ENCODE peak calls at places on chromosomes 3 and 15, in five cellular contexts. E is K562, U is HCT116, S is HepG2, C is GM12878. G is an unnamed sample.

GRCh38 chr3:170988378-170988777 is 38.1 kb downstream of the SLC2A2 start:
- DNase-seq in E (no peak), U (no peak), S (no peak), C (no peak), G (no peak)

GRCh38 chr3:115632026-115632425 is 8.7 kb downstream of the GAP43 start:
- DNase-seq in E (no peak), U (no peak), S (no peak), C (no peak), G (no peak)

GRCh38 chr3:159416854-159417253 is 571.8 kb upstream of the IL12A start:
- DNase-seq in E (no peak), U (no peak), S (no peak), C (no peak), G (no peak)

GRCh38 chr15:53197426-53197839 is 407.3 kb upstream of the ONECUT1 start:
- DNase-seq in E (peak), U (peak), S (peak), C (no peak), G (peak)

GRCh38 chr15:42083605-42083908 is 10.8 kb downstream of the PLA2G4D start:
- DNase-seq in E (no peak), U (no peak), S (no peak), C (no peak), G (no peak)

GRCh38 chr15:48936666-48937065 is 27.1 kb downstream of the SHC4 start:
- DNase-seq in E (no peak), U (no peak), S (no peak), C (no peak), G (no peak)

GRCh38 chr3:18649666-18650363 is 224.7 kb upstream of the SATB1 start:
- DNase-seq in E (no peak), U (no peak), S (no peak), C (peak), G (no peak)

GRCh38 chr15:83973816-83974215 is 261.8 kb upstream of the GOLGA6L4 start:
- DNase-seq in E (peak), U (no peak), S (peak), C (no peak), G (no peak)

GRCh38 chr3:11305509-11305908 is 33.3 kb downstream of the ATG7 start:
- DNase-seq in E (peak), U (no peak), S (no peak), C (no peak), G (no peak)

GRCh38 chr3:101635954-101636798 is 40.8 kb downstream of the ZBTB11 start:
- DNase-seq in E (peak), U (peak), S (peak), C (peak), G (no peak)

GRCh38 chr3:192013110-192013509 is 552.1 kb downstream of the PYDC2 start:
- DNase-seq in E (no peak), U (no peak), S (no peak), C (no peak), G (no peak)

GRCh38 chr3:48285132-48285531 is 44.2 kb downstream of the ZNF589 start:
- DNase-seq in E (no peak), U (no peak), S (no peak), C (no peak), G (no peak)

GRCh38 chr3:3085782-3086181 is 24.4 kb downstream of the IL5RA start:
- DNase-seq in E (no peak), U (no peak), S (no peak), C (no peak), G (no peak)

GRCh38 chr15:77592768-77593167 is 39.9 kb downstream of the LINGO1 start:
- DNase-seq in E (no peak), U (no peak), S (no peak), C (no peak), G (no peak)

GRCh38 chr3:138195491-138195890 is 8.4 kb downstream of the ARMC8 start:
- DNase-seq in E (no peak), U (no peak), S (no peak), C (no peak), G (no peak)

GRCh38 chr15:60414016-60414682 is 16.4 kb upstream of the ANXA2 start:
- DNase-seq in E (no peak), U (no peak), S (no peak), C (no peak), G (no peak)

GRCh38 chr3:10428393-10429091 is 76.8 kb downstream of the ATP2B2 start:
- DNase-seq in E (no peak), U (no peak), S (no peak), C (no peak), G (no peak)

DNA sequence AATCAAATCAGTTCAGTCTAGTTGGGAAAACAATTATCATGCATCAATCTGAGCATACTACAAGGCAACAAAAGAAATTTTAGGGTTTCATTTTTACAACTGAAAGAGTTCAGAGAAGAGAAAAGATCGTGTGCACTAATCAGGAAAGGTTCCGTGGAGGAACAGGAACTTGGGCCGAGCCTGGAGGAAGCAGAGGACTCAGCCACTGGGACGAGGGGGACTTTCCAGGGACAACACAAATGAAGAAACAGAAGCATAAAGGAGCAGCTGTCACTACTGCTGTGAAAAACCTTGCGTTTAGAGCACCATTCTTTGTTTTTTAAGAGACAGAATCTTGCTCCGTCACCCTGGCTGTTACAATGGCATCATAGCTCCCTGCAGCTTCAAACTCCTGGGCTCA is 60.5 kb downstream of the MYO1E start:
- DNase-seq in E (no peak), U (no peak), S (no peak), C (no peak), G (no peak)
- TF ChIP-seq POLR2AphosphoS5 in E (no peak), U (no peak), S (no peak), C (no peak), G (no peak)

GRCh38 chr3:122415762-122416654 is at the start of gene WDR5B:
- DNase-seq in E (peak), U (peak), S (peak), C (peak), G (peak)

GRCh38 chr3:122416966-122417365 is 1.1 kb upstream of the WDR5B start:
- DNase-seq in E (peak), U (no peak), S (no peak), C (no peak), G (no peak)

GRCh38 chr3:122410639-122411038 is 5.2 kb downstream of the WDR5B start:
- DNase-seq in E (no peak), U (no peak), S (no peak), C (no peak), G (no peak)

GRCh38 chr3:122414391-122414790 is 1.5 kb downstream of the WDR5B start:
- DNase-seq in E (no peak), U (no peak), S (no peak), C (no peak), G (no peak)

DNA sequence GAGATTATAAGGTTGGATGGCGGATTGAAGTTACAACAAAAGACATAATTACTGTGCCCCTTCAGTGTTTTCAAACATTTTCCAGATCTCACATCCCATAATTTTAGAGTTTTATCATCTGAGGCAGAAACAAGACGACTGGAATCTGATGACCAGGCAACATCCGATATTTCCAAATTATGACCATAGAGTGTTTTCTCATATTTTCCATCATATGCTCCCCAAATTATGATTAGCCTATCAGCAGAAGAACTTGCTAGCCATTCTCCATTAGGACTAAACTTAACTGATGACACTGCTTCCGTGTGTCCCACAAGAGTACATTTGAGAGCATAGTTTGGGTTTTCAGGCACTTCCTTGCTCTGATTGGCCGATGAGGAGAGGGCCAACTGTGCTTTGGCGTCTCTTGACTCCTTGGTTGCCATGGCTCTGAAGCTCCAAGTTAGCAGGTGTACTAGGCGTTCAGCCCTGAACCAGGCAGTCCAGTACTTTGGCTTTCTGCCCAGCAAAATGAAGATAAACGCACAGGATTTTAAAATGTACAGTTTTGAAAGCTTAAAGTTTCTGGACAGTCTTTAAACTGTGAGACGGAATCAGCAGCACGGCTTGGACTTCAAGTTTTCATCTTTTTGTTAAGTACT is 638 bp downstream of the WDR5B start:
- DNase-seq in E (peak), U (peak), S (peak), C (peak), G (no peak)
- TF ChIP-seq ZNF274 in E (no peak), U (no peak), S (no peak), C (no peak), G (no peak)

DNA sequence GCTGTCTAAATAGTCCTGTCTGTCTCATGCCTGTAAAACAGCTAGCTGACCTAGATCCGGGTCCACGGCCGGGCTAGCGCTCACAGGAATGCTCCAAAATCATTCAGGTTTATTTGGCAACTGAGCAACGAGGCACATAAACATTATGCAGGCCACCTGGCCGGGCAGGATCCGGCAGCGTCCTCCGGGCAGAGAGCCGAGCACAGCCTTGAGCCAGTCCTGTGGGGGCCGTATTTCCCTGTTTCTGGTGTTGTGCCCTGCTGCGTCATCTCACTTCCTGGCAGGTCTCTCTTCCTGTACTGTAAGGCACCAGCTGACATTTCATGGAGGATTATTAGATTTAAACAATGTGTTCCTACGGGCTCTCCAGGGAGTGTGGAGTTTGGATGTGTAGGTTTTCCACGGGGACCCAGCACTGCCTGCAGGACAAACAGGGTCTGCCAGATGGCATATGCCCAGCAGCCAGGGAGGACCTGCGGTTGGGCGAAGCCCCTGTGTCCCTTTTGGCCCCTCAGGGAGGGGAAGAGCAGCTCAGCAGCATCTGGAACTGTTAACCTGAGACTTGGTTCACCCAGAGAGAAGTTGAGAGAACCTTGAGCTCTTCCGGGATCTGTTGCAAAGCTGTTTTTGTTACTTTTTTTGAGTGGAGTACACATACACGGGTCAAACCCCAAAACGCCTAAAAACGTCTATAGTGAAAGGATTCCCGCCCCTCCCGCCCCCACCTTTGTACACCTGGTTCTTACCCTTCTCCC is 16.5 kb upstream of the LRRK1 start:
- DNase-seq in E (no peak), U (no peak), S (peak), C (no peak), G (no peak)
- TF ChIP-seq POLR2AphosphoS5 in E (no peak), U (no peak), S (no peak), C (no peak), G (no peak)

GRCh38 chr15:94081829-94082228 is 149.5 kb upstream of the MCTP2 start:
- DNase-seq in E (no peak), U (no peak), S (no peak), C (no peak), G (no peak)

GRCh38 chr15:94086360-94086759 is 145.0 kb upstream of the MCTP2 start:
- DNase-seq in E (no peak), U (no peak), S (no peak), C (no peak), G (no peak)

GRCh38 chr15:94080416-94080815 is 150.9 kb upstream of the MCTP2 start:
- DNase-seq in E (no peak), U (no peak), S (no peak), C (no peak), G (no peak)

GRCh38 chr15:94080989-94081605 is 150.3 kb upstream of the MCTP2 start:
- DNase-seq in E (no peak), U (no peak), S (no peak), C (no peak), G (no peak)

GRCh38 chr15:94083467-94083991 is 147.8 kb upstream of the MCTP2 start:
- DNase-seq in E (no peak), U (no peak), S (no peak), C (no peak), G (no peak)
- TF ChIP-seq ZNF274 in E (no peak), U (no peak), S (no peak), C (no peak), G (no peak)

GRCh38 chr3:174858353-174858752 is 781 bp upstream of the NAALADL2 start:
- DNase-seq in E (no peak), U (no peak), S (no peak), C (no peak), G (no peak)

GRCh38 chr3:174857301-174857700 is 1.8 kb upstream of the NAALADL2 start:
- DNase-seq in E (no peak), U (no peak), S (no peak), C (no peak), G (no peak)

GRCh38 chr3:174862101-174862500 is 3.0 kb downstream of the NAALADL2 start:
- DNase-seq in E (no peak), U (peak), S (peak), C (no peak), G (peak)

GRCh38 chr3:174859756-174860155 is 622 bp downstream of the NAALADL2 start:
- DNase-seq in E (no peak), U (no peak), S (no peak), C (no peak), G (no peak)

GRCh38 chr3:174859109-174859735 is at the start of gene NAALADL2:
- DNase-seq in E (no peak), U (no peak), S (no peak), C (no peak), G (no peak)
- TF ChIP-seq POLR2AphosphoS5 in E (no peak), U (no peak), S (no peak), C (no peak), G (no peak)

GRCh38 chr3:14201881-14202684 is 23.5 kb downstream of the LSM3 start:
- DNase-seq in E (no peak), U (no peak), S (peak), C (no peak), G (peak)
- TF ChIP-seq ZNF274 in E (no peak), U (no peak), S (no peak), C (no peak), G (no peak)

GRCh38 chr3:179735321-179735720 is 82.5 kb downstream of the USP13 start:
- DNase-seq in E (no peak), U (no peak), S (no peak), C (no peak), G (no peak)
- TF ChIP-seq POLR2AphosphoS5 in E (no peak), U (no peak), S (no peak), C (no peak), G (no peak)

GRCh38 chr3:190886945-190887344 is 24.5 kb upstream of the GMNC start:
- DNase-seq in E (no peak), U (no peak), S (no peak), C (no peak), G (no peak)

GRCh38 chr3:190883141-190883540 is 20.6 kb upstream of the GMNC start:
- DNase-seq in E (no peak), U (no peak), S (no peak), C (no peak), G (no peak)

GRCh38 chr3:190883973-190884832 is 21.7 kb upstream of the GMNC start:
- DNase-seq in E (peak), U (peak), S (peak), C (no peak), G (peak)
- TF ChIP-seq ZNF274 in E (no peak), U (no peak), S (no peak), C (no peak), G (no peak)

GRCh38 chr3:188264231-188265213 is 110.6 kb downstream of the LPP start:
- DNase-seq in E (no peak), U (no peak), S (peak), C (no peak), G (no peak)

GRCh38 chr3:188269040-188269439 is 115.1 kb downstream of the LPP start:
- DNase-seq in E (no peak), U (no peak), S (no peak), C (no peak), G (no peak)

GRCh38 chr3:188268336-188268735 is 114.4 kb downstream of the LPP start:
- DNase-seq in E (no peak), U (no peak), S (no peak), C (no peak), G (no peak)

GRCh38 chr3:188267790-188268333 is 113.9 kb downstream of the LPP start:
- DNase-seq in E (no peak), U (no peak), S (no peak), C (no peak), G (no peak)

DNA sequence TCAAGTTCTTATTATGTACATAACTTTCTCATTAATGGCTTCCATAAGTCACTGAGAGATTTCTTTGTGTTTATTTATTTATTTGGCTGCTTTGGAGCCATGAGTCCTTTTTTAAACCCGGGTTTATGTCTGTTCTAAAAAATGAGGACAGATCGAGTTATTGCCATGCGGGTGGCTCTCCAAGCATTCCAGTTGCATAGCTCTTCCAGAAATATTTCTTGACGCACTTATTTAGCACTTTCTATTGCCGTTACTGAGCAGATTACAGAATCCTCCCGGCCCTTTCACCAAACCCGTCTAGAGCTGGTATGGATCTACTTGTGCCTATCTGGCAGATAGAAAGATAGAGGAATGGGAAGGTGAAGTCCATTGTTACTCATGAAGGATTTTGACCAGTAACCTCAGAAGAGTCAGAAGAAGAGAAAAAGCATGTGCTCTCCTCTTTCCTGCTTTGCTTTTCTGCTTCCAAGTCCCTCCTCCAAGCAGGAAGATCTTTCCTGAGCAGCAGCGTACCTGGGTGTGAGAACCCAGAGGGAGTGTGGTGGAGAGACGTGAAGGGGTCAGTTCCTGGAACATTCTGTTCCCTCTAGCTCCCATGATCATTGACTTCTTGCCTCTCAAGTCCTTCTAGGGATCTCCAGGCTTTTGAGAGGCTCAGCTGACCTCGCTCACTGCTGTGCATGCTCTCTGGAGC is 112.8 kb downstream of the LPP start:
- DNase-seq in E (no peak), U (no peak), S (no peak), C (no peak), G (no peak)
- TF ChIP-seq POLR2AphosphoS5 in E (no peak), U (no peak), S (no peak), C (no peak), G (no peak)

G was measured in H1.